ENCODE peak calls at places on chromosome 6, in four cellular contexts. One of them, this sample, is unnamed.

GRCh38 chr6:21102624-21103023 is 490.9 kb upstream of the SOX4 start:
- DNase-seq in spleen: no peak
- DNase-seq in mesendoderm: peak; percentile 71
- DNase-seq in tibial artery: no peak
- DNase-seq in this sample: no peak

GRCh38 chr6:38640216-38640909 is 634 bp upstream of the BTBD9 start:
- DNase-seq in spleen: peak; percentile 77
- DNase-seq in mesendoderm: no peak
- DNase-seq in tibial artery: no peak
- DNase-seq in this sample: no peak

GRCh38 chr6:2021713-2022125 is 223.7 kb downstream of the GMDS start:
- DNase-seq in spleen: no peak
- DNase-seq in mesendoderm: no peak
- DNase-seq in tibial artery: peak; percentile 76
- DNase-seq in this sample: peak; percentile 84

GRCh38 chr6:137823826-137824501 is 43.1 kb upstream of the TNFAIP3 start:
- DNase-seq in spleen: no peak
- DNase-seq in mesendoderm: peak; percentile 95
- DNase-seq in tibial artery: no peak
- DNase-seq in this sample: no peak

GRCh38 chr6:41697902-41698349 is 37.5 kb downstream of the TFEB start:
- DNase-seq in spleen: no peak
- DNase-seq in mesendoderm: no peak
- DNase-seq in tibial artery: no peak
- DNase-seq in this sample: no peak

GRCh38 chr6:19838442-19839236 is 1.5 kb downstream of the ID4 start:
- DNase-seq in spleen: no peak
- DNase-seq in mesendoderm: peak; percentile 90
- DNase-seq in tibial artery: peak; percentile 73
- DNase-seq in this sample: peak; percentile 52

GRCh38 chr6:88365230-88365629 is 199.1 kb upstream of the CNR1 start:
- DNase-seq in spleen: no peak
- DNase-seq in mesendoderm: no peak
- DNase-seq in tibial artery: no peak
- DNase-seq in this sample: no peak

GRCh38 chr6:30258204-30258603 is 45.0 kb upstream of the TRIM26 start:
- DNase-seq in spleen: no peak
- DNase-seq in mesendoderm: no peak
- DNase-seq in tibial artery: no peak
- DNase-seq in this sample: no peak

GRCh38 chr6:1615651-1616420 is 6.1 kb downstream of the FOXC1 start:
- DNase-seq in spleen: no peak
- DNase-seq in mesendoderm: peak; percentile 11
- DNase-seq in tibial artery: peak; percentile 74
- DNase-seq in this sample: no peak

GRCh38 chr6:138104618-138105213 is 2.5 kb downstream of the PERP start:
- DNase-seq in spleen: no peak
- DNase-seq in mesendoderm: no peak
- DNase-seq in tibial artery: no peak
- DNase-seq in this sample: no peak

GRCh38 chr6:168354338-168354737 is 34.8 kb upstream of the DACT2 start:
- DNase-seq in spleen: no peak
- DNase-seq in mesendoderm: no peak
- DNase-seq in tibial artery: no peak
- DNase-seq in this sample: no peak

GRCh38 chr6:143806282-143807102 is 36.6 kb upstream of the LTV1 start:
- DNase-seq in spleen: no peak
- DNase-seq in mesendoderm: no peak
- DNase-seq in tibial artery: no peak
- DNase-seq in this sample: peak; percentile 59

GRCh38 chr6:42313941-42314570 is 96.4 kb upstream of the MRPS10 start:
- DNase-seq in spleen: no peak
- DNase-seq in mesendoderm: no peak
- DNase-seq in tibial artery: no peak
- DNase-seq in this sample: no peak

GRCh38 chr6:133526436-133526835 is 285.3 kb downstream of the EYA4 start:
- DNase-seq in spleen: no peak
- DNase-seq in mesendoderm: peak; percentile 22
- DNase-seq in tibial artery: no peak
- DNase-seq in this sample: no peak

GRCh38 chr6:3844097-3844463 is 5.1 kb upstream of the FAM50B start:
- DNase-seq in spleen: no peak
- DNase-seq in mesendoderm: no peak
- DNase-seq in tibial artery: no peak
- DNase-seq in this sample: no peak

GRCh38 chr6:3841711-3842565 is 7.2 kb upstream of the FAM50B start:
- DNase-seq in spleen: no peak
- DNase-seq in mesendoderm: no peak
- DNase-seq in tibial artery: peak; percentile 79
- DNase-seq in this sample: no peak

GRCh38 chr6:3847521-3847920 is 1.7 kb upstream of the FAM50B start:
- DNase-seq in spleen: no peak
- DNase-seq in mesendoderm: no peak
- DNase-seq in tibial artery: no peak
- DNase-seq in this sample: no peak

GRCh38 chr6:3841066-3841454 is 8.1 kb upstream of the FAM50B start:
- DNase-seq in spleen: no peak
- DNase-seq in mesendoderm: no peak
- DNase-seq in tibial artery: no peak
- DNase-seq in this sample: no peak

DNA sequence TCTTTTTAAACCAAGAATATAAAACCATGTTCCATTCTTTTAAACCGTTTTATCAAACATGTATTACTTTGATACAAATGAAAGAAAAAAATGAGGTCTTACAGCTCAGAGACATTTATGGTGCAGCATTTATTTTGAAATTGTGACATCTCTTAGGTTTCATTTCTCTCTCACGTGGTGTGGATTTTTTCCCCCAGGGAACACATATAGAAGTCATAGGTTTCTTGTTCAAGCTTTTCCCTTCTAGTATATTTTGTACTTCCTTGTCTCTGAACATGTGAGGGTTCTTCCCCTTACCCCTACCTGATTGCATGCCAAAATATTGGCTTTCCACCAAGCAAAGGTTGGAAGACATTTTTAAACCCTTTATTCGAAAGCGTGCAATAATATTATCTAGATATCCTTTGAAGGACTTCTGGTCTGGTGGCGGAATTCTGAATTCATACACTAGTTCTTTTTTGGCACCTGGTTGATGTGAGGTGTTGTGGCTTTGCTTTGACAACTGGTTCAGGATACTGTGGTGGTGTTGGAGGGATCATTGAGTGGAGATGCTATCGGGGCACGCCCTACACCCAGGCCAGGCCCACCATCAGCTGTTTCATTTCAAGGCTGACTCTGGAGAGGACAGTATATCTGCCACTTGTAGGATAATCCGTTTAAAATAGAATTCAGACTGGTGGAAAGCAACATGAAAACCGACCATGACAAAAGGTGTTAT is 5.6 kb upstream of the FAM50B start:
- DNase-seq in spleen: no peak
- DNase-seq in mesendoderm: no peak
- DNase-seq in tibial artery: no peak
- DNase-seq in this sample: no peak
- H3K27ac ChIP-seq in spleen: no peak overlapping the region
- H3K27ac ChIP-seq in mesendoderm: no peak overlapping the region
- H3K27ac ChIP-seq in tibial artery: peak overlapping the region; percentile 77
- H3K27ac ChIP-seq in this sample: peak overlapping the region; percentile 83

GRCh38 chr6:170305772-170306323 is 710 bp upstream of the FAM120B start:
- DNase-seq in spleen: no peak
- DNase-seq in mesendoderm: no peak
- DNase-seq in tibial artery: no peak
- DNase-seq in this sample: no peak

GRCh38 chr6:170311696-170312095 is 5.1 kb downstream of the FAM120B start:
- DNase-seq in spleen: no peak
- DNase-seq in mesendoderm: no peak
- DNase-seq in tibial artery: no peak
- DNase-seq in this sample: no peak

GRCh38 chr6:170306324-170307079 is at the start of gene FAM120B:
- DNase-seq in spleen: peak; percentile 100
- DNase-seq in mesendoderm: peak; percentile 94
- DNase-seq in tibial artery: peak; percentile 98
- DNase-seq in this sample: peak; percentile 99

GRCh38 chr6:170307080-170307545 is 555 bp downstream of the FAM120B start:
- DNase-seq in spleen: no peak
- DNase-seq in mesendoderm: no peak
- DNase-seq in tibial artery: no peak
- DNase-seq in this sample: no peak

GRCh38 chr6:170308761-170309160 is 2.2 kb downstream of the FAM120B start:
- DNase-seq in spleen: no peak
- DNase-seq in mesendoderm: no peak
- DNase-seq in tibial artery: no peak
- DNase-seq in this sample: no peak
- H3K4me1 ChIP-seq in spleen: peaks cover 51% of the 10 kb centered on the region
- H3K4me1 ChIP-seq in mesendoderm: no peaks in the 10 kb centered on the region
- H3K4me1 ChIP-seq in tibial artery: peaks cover 43% of the 10 kb centered on the region
- H3K4me1 ChIP-seq in this sample: peaks cover 6% of the 10 kb centered on the region

GRCh38 chr6:107676002-107676401 is 148.1 kb downstream of the SCML4 start:
- DNase-seq in spleen: no peak
- DNase-seq in mesendoderm: no peak
- DNase-seq in tibial artery: no peak
- DNase-seq in this sample: no peak
- H3K27ac ChIP-seq in spleen: no peak overlapping the region
- H3K27ac ChIP-seq in mesendoderm: no peak overlapping the region
- H3K27ac ChIP-seq in tibial artery: no peak overlapping the region
- H3K27ac ChIP-seq in this sample: no peak overlapping the region

GRCh38 chr6:107618672-107619071 is 128.8 kb downstream of the SOBP start:
- DNase-seq in spleen: peak; percentile 80
- DNase-seq in mesendoderm: no peak
- DNase-seq in tibial artery: no peak
- DNase-seq in this sample: no peak

GRCh38 chr6:107613980-107614379 is 124.1 kb downstream of the SOBP start:
- DNase-seq in spleen: no peak
- DNase-seq in mesendoderm: no peak
- DNase-seq in tibial artery: no peak
- DNase-seq in this sample: no peak

GRCh38 chr6:107612762-107613415 is 123.0 kb downstream of the SOBP start:
- DNase-seq in spleen: no peak
- DNase-seq in mesendoderm: no peak
- DNase-seq in tibial artery: no peak
- DNase-seq in this sample: no peak

GRCh38 chr6:107614828-107615227 is 124.9 kb downstream of the SOBP start:
- DNase-seq in spleen: no peak
- DNase-seq in mesendoderm: no peak
- DNase-seq in tibial artery: no peak
- DNase-seq in this sample: no peak

GRCh38 chr6:107616776-107617175 is 126.9 kb downstream of the SOBP start:
- DNase-seq in spleen: no peak
- DNase-seq in mesendoderm: no peak
- DNase-seq in tibial artery: no peak
- DNase-seq in this sample: no peak
- H3K4me1 ChIP-seq in spleen: peaks cover 11% of the 10 kb centered on the region
- H3K4me1 ChIP-seq in mesendoderm: peaks cover 5% of the 10 kb centered on the region
- H3K4me1 ChIP-seq in tibial artery: peaks cover 7% of the 10 kb centered on the region
- H3K4me1 ChIP-seq in this sample: peaks cover 3% of the 10 kb centered on the region

DNA sequence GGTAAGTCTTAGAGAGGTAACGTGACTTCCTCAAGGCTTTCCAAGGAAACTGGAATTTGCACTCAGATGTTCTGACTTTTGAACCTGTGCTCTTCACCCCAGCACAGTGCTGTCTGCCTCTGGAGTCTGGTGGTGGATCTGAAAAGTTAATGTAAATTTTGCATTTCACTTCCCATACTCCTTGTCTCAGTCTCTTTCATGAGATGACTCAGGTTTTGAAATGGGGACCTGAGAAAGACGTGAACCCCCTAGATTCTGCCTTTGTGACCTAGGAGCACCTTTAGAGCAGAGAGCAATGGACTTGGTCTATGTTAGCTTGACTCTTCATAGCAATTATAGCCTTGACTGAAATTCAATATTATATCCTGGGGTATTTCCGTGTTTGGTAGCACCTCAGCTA is 223.0 kb downstream of the QKI start:
- DNase-seq in spleen: no peak
- DNase-seq in mesendoderm: no peak
- DNase-seq in tibial artery: no peak
- DNase-seq in this sample: no peak
- H3K27ac ChIP-seq in spleen: no peak overlapping the region
- H3K27ac ChIP-seq in mesendoderm: no peak overlapping the region
- H3K27ac ChIP-seq in tibial artery: no peak overlapping the region
- H3K27ac ChIP-seq in this sample: no peak overlapping the region

GRCh38 chr6:26207248-26207801 is 120.1 kb downstream of the HFE start:
- DNase-seq in spleen: no peak
- DNase-seq in mesendoderm: no peak
- DNase-seq in tibial artery: no peak
- DNase-seq in this sample: no peak
- H3K4me1 ChIP-seq in spleen: peaks cover 39% of the 10 kb centered on the region
- H3K4me1 ChIP-seq in mesendoderm: no peaks in the 10 kb centered on the region
- H3K4me1 ChIP-seq in tibial artery: no peaks in the 10 kb centered on the region
- H3K4me1 ChIP-seq in this sample: no peaks in the 10 kb centered on the region

DNA sequence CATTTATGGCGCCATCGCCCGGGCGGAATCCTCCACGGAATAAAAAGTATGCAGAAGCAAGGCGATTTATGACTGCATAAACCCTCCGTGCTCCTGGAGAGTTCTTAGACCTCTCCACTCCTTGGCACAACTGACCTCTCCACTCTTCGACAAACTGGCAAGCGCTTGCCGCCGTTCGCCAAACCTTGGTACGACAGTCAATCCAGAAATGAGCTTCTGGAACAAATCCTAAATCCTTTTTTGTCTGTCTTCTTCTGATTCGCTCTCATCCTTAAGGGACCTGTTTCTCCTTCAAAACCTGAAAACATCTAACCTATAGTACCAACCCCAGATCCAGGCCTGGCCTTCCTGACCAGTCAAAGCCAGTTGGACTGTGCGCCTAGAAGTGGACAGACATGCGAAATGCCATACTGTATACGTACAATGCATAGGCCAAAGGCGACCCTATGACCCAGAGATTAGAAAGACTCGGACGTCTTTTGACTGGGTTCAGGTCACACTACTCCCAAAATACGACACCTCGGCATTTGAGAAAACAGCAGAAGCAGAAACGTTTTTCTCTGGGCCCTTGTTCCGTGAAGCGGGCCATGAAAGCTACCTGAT is 59.4 kb downstream of the TRIM27 start:
- DNase-seq in spleen: no peak
- DNase-seq in mesendoderm: no peak
- DNase-seq in tibial artery: no peak
- DNase-seq in this sample: no peak
- H3K27ac ChIP-seq in spleen: peak overlapping the region; percentile 50
- H3K27ac ChIP-seq in mesendoderm: no peak overlapping the region
- H3K27ac ChIP-seq in tibial artery: peak overlapping the region; percentile 75
- H3K27ac ChIP-seq in this sample: no peak overlapping the region

GRCh38 chr6:118761643-118762042 is 110.3 kb upstream of the CEP85L start:
- DNase-seq in spleen: no peak
- DNase-seq in mesendoderm: no peak
- DNase-seq in tibial artery: no peak
- DNase-seq in this sample: no peak
- H3K4me1 ChIP-seq in spleen: peaks cover 8% of the 10 kb centered on the region
- H3K4me1 ChIP-seq in mesendoderm: no peaks in the 10 kb centered on the region
- H3K4me1 ChIP-seq in tibial artery: no peaks in the 10 kb centered on the region
- H3K4me1 ChIP-seq in this sample: no peaks in the 10 kb centered on the region

DNA sequence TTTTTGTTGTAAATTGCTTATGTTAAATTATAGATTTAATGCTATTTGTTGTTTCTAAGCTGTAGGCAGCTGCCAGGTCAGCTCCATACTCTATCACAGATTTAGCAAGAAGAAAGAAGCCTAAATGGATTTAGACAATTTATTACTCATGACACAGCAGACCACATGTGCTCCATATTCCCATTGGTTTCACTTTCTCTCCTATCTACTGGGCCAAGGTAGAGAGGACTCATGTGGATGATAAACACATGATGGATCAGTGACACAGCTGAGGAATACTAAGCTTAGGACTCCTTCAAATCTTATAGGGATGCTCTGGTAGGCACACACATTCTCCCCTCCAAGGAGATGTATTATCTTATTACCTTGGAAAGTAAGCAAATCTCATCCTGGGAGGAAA is 553.0 kb upstream of the ADGRB3 start:
- DNase-seq in spleen: no peak
- DNase-seq in mesendoderm: no peak
- DNase-seq in tibial artery: no peak
- DNase-seq in this sample: no peak
- H3K27ac ChIP-seq in spleen: no peak overlapping the region
- H3K27ac ChIP-seq in mesendoderm: no peak overlapping the region
- H3K27ac ChIP-seq in tibial artery: no peak overlapping the region
- H3K27ac ChIP-seq in this sample: no peak overlapping the region